ENCODE peak calls at places on chromosomes 1 and 21, in seven cellular contexts. Z is bronchial epithelial cell, C is IMR-90, H is cardiac fibroblast, Y is PC-3, F is dorsolateral prefrontal cortex, P is pancreas. W is an unnamed sample.

GRCh38 chr1:178704833-178705232 is 20.2 kb upstream of the RALGPS2 start:
- DNase-seq in P (no peak), Z (no peak), F (no peak), H (no peak), C (no peak), Y (no peak), W (no peak)

GRCh38 chr1:34858901-34859441 is 578 bp downstream of the SMIM12 start:
- DNase-seq in H (peak), Y (peak), F (no peak), C (peak), Z (peak), P (no peak), W (peak)

GRCh38 chr1:21939650-21940374 is 2.7 kb upstream of the HSPG2 start:
- DNase-seq in Z (peak), Y (peak), F (peak), P (peak), C (peak), H (peak), W (peak)

GRCh38 chr21:42962360-42963007 is 11.9 kb upstream of the PKNOX1 start:
- DNase-seq in Z (no peak), F (no peak), C (no peak), Y (no peak), H (no peak), P (no peak), W (no peak)

GRCh38 chr1:38958967-38959366 is 17.3 kb upstream of the RHBDL2 start:
- DNase-seq in Z (peak), F (no peak), C (peak), H (peak), Y (peak), P (no peak), W (peak)

GRCh38 chr21:42360317-42360716 is 6.0 kb downstream of the TFF1 start:
- DNase-seq in H (no peak), F (no peak), C (no peak), Y (peak), Z (no peak), P (no peak), W (no peak)

GRCh38 chr1:43275826-43276620 is 6.2 kb downstream of the TMEM125 start:
- DNase-seq in H (no peak), C (no peak), Z (no peak), P (no peak), Y (no peak), F (no peak), W (no peak)

GRCh38 chr1:221089273-221089672 is 210.0 kb downstream of the HLX start:
- DNase-seq in Z (no peak), Y (peak), C (peak), F (no peak), H (peak), P (no peak), W (no peak)

GRCh38 chr1:19042675-19043578 is 86.5 kb upstream of the IFFO2 start:
- DNase-seq in C (no peak), H (no peak), P (no peak), Z (no peak), Y (no peak), F (no peak), W (no peak)

GRCh38 chr1:230536641-230537155 is 105.6 kb upstream of the COG2 start:
- DNase-seq in F (no peak), Z (no peak), Y (no peak), H (no peak), C (no peak), P (no peak), W (no peak)

GRCh38 chr1:230540416-230540815 is 101.9 kb upstream of the COG2 start:
- DNase-seq in H (no peak), P (no peak), Z (no peak), F (no peak), C (no peak), Y (no peak), W (no peak)

GRCh38 chr1:230534224-230534623 is 108.1 kb upstream of the COG2 start:
- DNase-seq in C (no peak), H (no peak), F (no peak), Y (no peak), P (no peak), Z (no peak), W (no peak)

GRCh38 chr1:230541306-230541705 is 101.0 kb upstream of the COG2 start:
- DNase-seq in P (no peak), F (no peak), H (no peak), Y (no peak), C (no peak), Z (no peak), W (no peak)

DNA sequence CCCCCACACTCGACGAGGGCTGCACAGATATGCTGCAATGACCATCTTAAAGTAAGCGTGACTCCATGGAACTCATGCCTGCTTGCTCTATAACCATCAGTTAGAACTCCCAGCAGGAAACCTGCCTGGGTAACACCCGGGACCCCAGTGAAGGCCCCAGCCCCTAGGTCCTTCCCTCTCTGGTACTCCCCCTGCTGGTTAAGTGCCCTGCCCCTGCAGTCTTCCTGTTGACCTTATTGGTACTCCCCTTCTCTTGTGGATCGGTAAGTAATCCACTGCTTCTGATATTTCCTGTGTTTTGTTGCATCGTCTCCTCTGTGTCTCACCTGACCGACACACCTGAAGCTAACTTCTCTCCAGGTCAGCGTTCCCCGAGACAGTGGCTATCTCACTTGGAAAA is 104.8 kb upstream of the COG2 start:
- DNase-seq in Z (no peak), P (no peak), Y (no peak), H (no peak), F (no peak), C (no peak), W (no peak)
- TF ChIP-seq CTCF in Z (no peak), P (no peak), Y (peak), H (peak), F (no peak), C (no peak), W (peak)

DNA sequence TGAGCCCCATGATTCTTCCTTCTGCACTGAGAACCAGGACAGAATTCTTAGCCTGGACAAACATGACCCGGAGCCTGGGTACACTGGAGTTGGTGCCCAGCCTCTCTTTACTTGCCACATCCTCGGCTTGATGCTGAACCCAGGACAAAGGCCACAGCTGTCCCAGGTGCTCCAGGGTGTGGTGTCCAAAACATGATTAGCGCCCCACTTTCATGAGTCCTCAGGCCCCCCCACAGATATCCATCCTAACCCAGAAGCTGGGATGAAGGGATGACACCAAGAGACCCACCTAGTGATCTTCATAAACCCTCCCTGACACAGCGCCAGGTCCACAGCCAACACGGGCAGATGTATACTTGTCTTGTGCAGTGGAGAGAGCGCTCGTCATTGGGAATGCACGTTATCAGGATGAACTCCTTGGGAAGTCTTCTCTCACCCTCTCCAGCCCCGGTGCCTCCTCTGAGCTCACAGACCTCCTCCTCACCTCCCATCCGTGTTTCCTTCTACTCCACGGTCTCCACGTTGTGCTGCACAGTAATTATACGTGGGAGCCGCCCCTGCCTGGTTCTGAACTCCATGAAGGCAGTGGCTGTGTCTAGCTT is 3.6 kb downstream of the ABCA4 start:
- DNase-seq in F (no peak), C (no peak), H (no peak), P (no peak), Y (no peak), Z (no peak), W (no peak)
- TF ChIP-seq CTCF in F (no peak), C (no peak), H (no peak), P (no peak), Y (no peak), Z (no peak), W (no peak)

GRCh38 chr1:61080408-61081134 is 1.8 kb upstream of the NFIA start:
- DNase-seq in F (no peak), Y (no peak), C (no peak), Z (no peak), H (peak), P (no peak), W (peak)

GRCh38 chr1:61078611-61079010 is 3.8 kb upstream of the NFIA start:
- DNase-seq in C (no peak), H (peak), Y (no peak), F (no peak), Z (no peak), P (no peak), W (no peak)

GRCh38 chr1:61079276-61079897 is 3.0 kb upstream of the NFIA start:
- DNase-seq in C (no peak), H (no peak), Z (no peak), Y (peak), F (no peak), P (no peak), W (peak)

GRCh38 chr1:61081135-61081636 is 1.2 kb upstream of the NFIA start:
- DNase-seq in Y (peak), F (no peak), Z (no peak), C (no peak), H (no peak), P (no peak), W (peak)

GRCh38 chr1:61079898-61080336 is 2.4 kb upstream of the NFIA start:
- DNase-seq in F (peak), H (peak), Z (peak), P (peak), Y (peak), C (peak), W (peak)
- TF ChIP-seq CTCF in F (peak), H (peak), Z (peak), P (no peak), Y (peak), C (peak), W (no peak)

GRCh38 chr1:40769815-40770214 is 13.8 kb upstream of the KCNQ4 start:
- DNase-seq in F (no peak), C (no peak), H (no peak), Z (no peak), P (no peak), Y (no peak), W (peak)
- TF ChIP-seq CTCF in F (peak), C (peak), H (no peak), Z (peak), P (no peak), Y (peak), W (no peak)

DNA sequence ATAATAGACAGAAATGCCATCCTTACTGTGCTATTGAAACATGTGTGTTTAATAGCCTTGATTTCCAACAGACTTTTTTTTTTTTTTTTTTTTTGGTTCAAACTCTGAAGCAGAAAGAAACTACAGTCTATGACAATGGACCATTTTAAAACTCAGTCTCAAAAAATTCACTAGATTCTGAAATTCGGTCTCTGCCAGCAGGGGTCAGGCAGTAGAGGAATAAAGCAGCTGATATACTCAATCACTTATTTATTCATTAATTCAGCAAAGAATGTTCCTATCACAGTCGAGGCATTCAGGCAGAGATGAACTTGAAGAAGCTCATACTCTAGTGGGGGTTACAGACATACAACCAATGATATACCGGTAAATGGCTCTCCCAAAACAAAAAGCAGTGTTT is 260.9 kb upstream of the DMRTA2 start:
- DNase-seq in F (peak), H (no peak), P (no peak), Z (no peak), Y (no peak), C (no peak), W (no peak)
- TF ChIP-seq CTCF in F (peak), H (no peak), P (no peak), Z (no peak), Y (peak), C (no peak), W (no peak)

GRCh38 chr1:50604580-50604979 is 181.3 kb upstream of the DMRTA2 start:
- DNase-seq in C (no peak), H (no peak), Y (no peak), F (no peak), Z (no peak), P (no peak), W (no peak)
- TF ChIP-seq CTCF in C (peak), H (peak), Y (no peak), F (no peak), Z (peak), P (no peak), W (no peak)

W was measured in MCF 10A.